ENCODE peak calls at places on chromosomes 6 and 20, in six cellular contexts. One of them, this sample, is unnamed.

GRCh38 chr6:3849681-3850450 is 693 bp downstream of the FAM50B start:
- DNase-seq in B cell: no peak
- DNase-seq in M059J: no peak
- DNase-seq in AG10803: no peak
- DNase-seq in HTR-8/SVneo: no peak
- DNase-seq in activated T-cell treated with anti-CD3 and anti-CD28 coated beads for 1 hour: no peak
- DNase-seq in this sample: peak; percentile 6

GRCh38 chr20:62122659-62123449 is 579 bp downstream of the LSM14B start:
- DNase-seq in M059J: peak; percentile 50
- DNase-seq in AG10803: peak; percentile 44
- DNase-seq in activated T-cell treated with anti-CD3 and anti-CD28 coated beads for 1 hour: peak; percentile 27
- DNase-seq in HTR-8/SVneo: peak; percentile 78
- DNase-seq in B cell: peak; percentile 86
- DNase-seq in this sample: peak; percentile 51

GRCh38 chr20:41643504-41643938 is 25.3 kb upstream of the CHD6 start:
- DNase-seq in HTR-8/SVneo: peak; percentile 40
- DNase-seq in M059J: peak; percentile 79
- DNase-seq in B cell: no peak
- DNase-seq in AG10803: peak; percentile 34
- DNase-seq in activated T-cell treated with anti-CD3 and anti-CD28 coated beads for 1 hour: no peak
- DNase-seq in this sample: peak; percentile 29

GRCh38 chr6:116205318-116205717 is 48.6 kb downstream of the TSPYL4 start:
- DNase-seq in B cell: no peak
- DNase-seq in AG10803: no peak
- DNase-seq in M059J: no peak
- DNase-seq in HTR-8/SVneo: no peak
- DNase-seq in activated T-cell treated with anti-CD3 and anti-CD28 coated beads for 1 hour: no peak
- DNase-seq in this sample: no peak

GRCh38 chr6:31631681-31632278 is 11.3 kb downstream of the PRRC2A start:
- DNase-seq in activated T-cell treated with anti-CD3 and anti-CD28 coated beads for 1 hour: no peak
- DNase-seq in B cell: no peak
- DNase-seq in M059J: no peak
- DNase-seq in HTR-8/SVneo: no peak
- DNase-seq in AG10803: no peak
- DNase-seq in this sample: no peak

GRCh38 chr20:49888341-49889244 is 26.7 kb downstream of the SPATA2 start:
- DNase-seq in M059J: peak; percentile 95
- DNase-seq in AG10803: peak; percentile 47
- DNase-seq in activated T-cell treated with anti-CD3 and anti-CD28 coated beads for 1 hour: peak; percentile 32
- DNase-seq in B cell: peak; percentile 71
- DNase-seq in HTR-8/SVneo: peak; percentile 96
- DNase-seq in this sample: peak; percentile 80

GRCh38 chr6:165244524-165245247 is 64.7 kb downstream of the C6orf118 start:
- DNase-seq in M059J: no peak
- DNase-seq in activated T-cell treated with anti-CD3 and anti-CD28 coated beads for 1 hour: no peak
- DNase-seq in B cell: no peak
- DNase-seq in AG10803: no peak
- DNase-seq in HTR-8/SVneo: no peak
- DNase-seq in this sample: no peak

GRCh38 chr20:12153616-12154015 is 235.9 kb downstream of the BTBD3 start:
- DNase-seq in activated T-cell treated with anti-CD3 and anti-CD28 coated beads for 1 hour: no peak
- DNase-seq in AG10803: peak; percentile 42
- DNase-seq in B cell: no peak
- DNase-seq in HTR-8/SVneo: no peak
- DNase-seq in M059J: peak; percentile 100
- DNase-seq in this sample: no peak

GRCh38 chr6:165987483-165988305 is 180.0 kb downstream of the TBXT start:
- DNase-seq in HTR-8/SVneo: peak; percentile 85
- DNase-seq in B cell: no peak
- DNase-seq in activated T-cell treated with anti-CD3 and anti-CD28 coated beads for 1 hour: no peak
- DNase-seq in AG10803: peak; percentile 69
- DNase-seq in M059J: peak; percentile 52
- DNase-seq in this sample: peak; percentile 30

GRCh38 chr6:89239338-89239737 is 22.2 kb upstream of the GABRR1 start:
- DNase-seq in activated T-cell treated with anti-CD3 and anti-CD28 coated beads for 1 hour: no peak
- DNase-seq in B cell: no peak
- DNase-seq in HTR-8/SVneo: no peak
- DNase-seq in M059J: no peak
- DNase-seq in AG10803: no peak
- DNase-seq in this sample: peak; percentile 51

This sample was measured in NB4.